ENCODE peak calls at places on chromosomes 3 and 15, in five cellular contexts. S is astrocyte of the spinal cord, B is Calu3, Y is adrenal gland, J is MM.1S. G is an unnamed sample.

GRCh38 chr15:81407151-81407550 is 33.1 kb upstream of the TMC3 start:
- DNase-seq in S (no peak), B (no peak), Y (no peak), J (no peak), G (no peak)

GRCh38 chr3:183074881-183075280 is 24.4 kb downstream of the MCCC1 start:
- DNase-seq in S (no peak), B (no peak), Y (no peak), J (no peak), G (no peak)

GRCh38 chr15:73867956-73868355 is 5.4 kb upstream of the TBC1D21 start:
- DNase-seq in S (no peak), B (no peak), Y (no peak), J (no peak), G (no peak)

GRCh38 chr3:114333180-114333922 is 39.5 kb downstream of the TIGIT start:
- DNase-seq in S (no peak), B (no peak), Y (no peak), J (no peak), G (no peak)

GRCh38 chr3:11200679-11200952 is 46.3 kb downstream of the HRH1 start:
- DNase-seq in S (no peak), B (no peak), Y (no peak), J (no peak), G (no peak)

GRCh38 chr3:103459815-103460214 is 1025.0 kb downstream of the ZPLD1 start:
- DNase-seq in S (no peak), B (no peak), Y (no peak), J (no peak), G (no peak)

GRCh38 chr3:163916596-163917560 is 1161.4 kb downstream of the SI start:
- DNase-seq in S (no peak), B (peak), Y (no peak), J (peak), G (no peak)

GRCh38 chr3:5041315-5041714 is 62.1 kb downstream of the BHLHE40 start:
- DNase-seq in S (no peak), B (no peak), Y (no peak), J (no peak), G (no peak)

GRCh38 chr3:197083486-197083885 is 53.9 kb upstream of the MELTF start:
- DNase-seq in S (peak), B (no peak), Y (peak), J (no peak), G (no peak)

GRCh38 chr15:78004919-78005634 is 72.4 kb downstream of the TBC1D2B start:
- DNase-seq in S (peak), B (no peak), Y (peak), J (no peak), G (no peak)

GRCh38 chr3:182644800-182645433 is 148.4 kb upstream of the ATP11B start:
- DNase-seq in S (no peak), B (no peak), Y (no peak), J (no peak), G (no peak)

GRCh38 chr3:27354588-27355203 is 14.5 kb downstream of the NEK10 start:
- DNase-seq in S (no peak), B (no peak), Y (no peak), J (no peak), G (no peak)

GRCh38 chr3:138051946-138052802 is 42.2 kb downstream of the CLDN18 start:
- DNase-seq in S (peak), B (peak), Y (peak), J (peak), G (no peak)

GRCh38 chr3:46354984-46355383 is 1.1 kb downstream of the CCR2 start:
- DNase-seq in S (no peak), B (no peak), Y (no peak), J (no peak), G (no peak)

GRCh38 chr3:36124118-36124796 is 256.0 kb upstream of the STAC start:
- DNase-seq in S (peak), B (peak), Y (peak), J (peak), G (no peak)
- TF ChIP-seq CTCF in S (peak), B (peak), Y (peak), J (peak), G (no peak)

GRCh38 chr3:119329551-119329950 is 35.4 kb downstream of the ARHGAP31 start:
- DNase-seq in S (no peak), B (no peak), Y (no peak), J (no peak), G (no peak)
- TF ChIP-seq CTCF in S (no peak), B (no peak), Y (no peak), J (no peak), G (no peak)

GRCh38 chr3:34277110-34277509 is 478.7 kb downstream of the PDCD6IP start:
- DNase-seq in S (no peak), B (no peak), Y (no peak), J (no peak), G (no peak)
- TF ChIP-seq CTCF in S (no peak), B (no peak), Y (no peak), J (no peak), G (no peak)

DNA sequence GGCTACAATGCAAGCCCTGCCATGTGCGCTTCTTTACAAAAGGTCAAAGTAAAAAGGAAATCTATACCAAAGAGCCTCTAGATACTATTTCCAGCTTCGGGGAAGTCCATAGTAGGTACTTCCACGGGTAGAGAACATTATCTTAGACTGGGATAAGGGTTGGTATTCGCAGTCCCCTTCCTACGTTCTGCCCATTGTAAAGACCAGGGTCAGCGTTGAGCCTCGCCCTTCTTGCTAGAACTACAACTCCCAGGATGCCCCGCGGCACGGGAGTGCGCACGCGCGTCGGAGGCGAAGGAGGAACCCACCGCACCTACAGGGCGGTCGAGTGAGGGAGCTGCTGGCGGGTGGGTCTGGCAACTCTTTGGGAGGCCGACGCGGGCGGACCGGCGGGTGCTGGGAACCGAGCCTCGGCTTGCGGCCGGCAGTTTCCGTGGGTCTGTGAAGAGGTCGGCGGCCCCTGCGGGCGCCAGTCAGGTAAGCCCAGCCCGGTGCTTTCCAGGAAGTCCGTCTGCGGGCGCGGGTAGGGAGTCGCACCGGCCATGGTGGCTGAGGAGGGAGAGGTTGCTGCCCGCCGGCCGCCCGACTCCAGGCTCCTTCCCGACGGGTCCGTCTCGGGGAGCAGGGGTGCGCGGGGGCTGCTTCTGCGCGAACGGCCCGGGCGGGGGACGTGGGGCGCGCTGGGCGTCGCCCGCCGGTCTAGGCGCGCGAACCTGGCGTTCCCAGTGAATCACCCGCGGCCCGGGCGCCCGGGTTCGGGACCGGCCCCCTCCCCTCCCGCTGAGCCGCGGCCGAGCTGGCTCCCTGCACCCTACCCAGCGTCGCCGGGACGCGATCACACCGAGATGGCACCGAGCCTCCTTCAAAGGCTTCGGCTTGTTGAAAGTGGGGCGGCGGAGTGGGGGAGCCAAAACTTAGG is at the start of gene TMOD3:
- DNase-seq in S (peak), B (peak), Y (peak), J (peak), G (peak)
- TF ChIP-seq CTCF in S (no peak), B (no peak), Y (no peak), J (no peak), G (no peak)

DNA sequence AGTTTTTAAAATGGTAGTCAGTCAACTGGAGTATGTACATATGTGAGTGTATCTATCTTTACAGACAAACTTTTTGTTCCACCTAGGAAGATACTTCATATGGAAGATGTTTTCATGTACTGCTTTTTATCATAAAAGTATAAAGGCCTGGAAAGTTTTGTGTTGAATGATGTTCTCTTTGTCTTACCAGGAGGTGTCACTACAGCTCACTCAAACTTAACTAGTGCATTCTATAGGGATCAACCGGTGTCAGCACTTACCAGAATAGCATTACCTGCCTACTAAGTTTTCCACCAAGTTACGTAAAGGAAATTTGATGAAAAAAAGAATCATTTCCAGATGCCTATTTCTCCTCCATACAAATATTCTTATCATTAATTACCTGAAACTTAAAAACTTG is 522.6 kb upstream of the SEMA6D start:
- DNase-seq in S (peak), B (no peak), Y (no peak), J (peak), G (no peak)
- TF ChIP-seq CTCF in S (peak), B (no peak), Y (peak), J (peak), G (no peak)

G was measured in CD14-positive monocyte.